ENCODE peak calls at places on chromosomes 6 and 20, in six cellular contexts. Y is H9, X is neuronal stem cell, I is mesenchymal stem cell, Z is mesendoderm, F is H1. B is an unnamed sample.
A peak's percentile ranks its signal among the peaks of the same experiment; 100 is the strongest.

GRCh38 chr6:150719099-150719767 is 119.5 kb downstream of the PLEKHG1 start:
- DNase-seq in Y (no peak), X (no peak), I (no peak), Z (no peak), F (no peak), B (peak; percentile 9)

GRCh38 chr20:33279261-33279910 is 3.6 kb upstream of the BPIFB1 start:
- DNase-seq in Y (no peak), X (no peak), I (no peak), Z (no peak), F (no peak), B (no peak)

GRCh38 chr6:113381957-113382356 is 475.2 kb upstream of the MARCKS start:
- DNase-seq in Y (no peak), X (no peak), I (peak; percentile 61), Z (no peak), F (no peak), B (peak; percentile 75)

GRCh38 chr20:36298795-36299339 is 7.3 kb upstream of the DLGAP4 start:
- DNase-seq in Y (no peak), X (no peak), I (no peak), Z (no peak), F (no peak), B (no peak)

GRCh38 chr6:21386744-21387143 is 206.8 kb upstream of the SOX4 start:
- DNase-seq in Y (no peak), X (no peak), I (no peak), Z (peak; percentile 97), F (no peak), B (no peak)

GRCh38 chr20:33796263-33796906 is 14.8 kb upstream of the CHMP4B start:
- DNase-seq in Y (no peak), X (no peak), I (no peak), Z (no peak), F (no peak), B (no peak)

GRCh38 chr6:14713008-14713452 is 532.8 kb upstream of the JARID2 start:
- DNase-seq in Y (no peak), X (no peak), I (peak; percentile 93), Z (no peak), F (no peak), B (peak; percentile 91)

GRCh38 chr20:3250091-3250504 is 11.1 kb upstream of the SLC4A11 start:
- DNase-seq in Y (peak; percentile 90), X (peak; percentile 21), I (peak; percentile 33), Z (peak; percentile 91), F (no peak), B (no peak)

GRCh38 chr6:131381052-131381451 is 192.0 kb upstream of the ARG1 start:
- DNase-seq in Y (no peak), X (no peak), I (no peak), Z (no peak), F (no peak), B (no peak)

GRCh38 chr6:39887692-39888450 is 46.4 kb downstream of the MOCS1 start:
- DNase-seq in Y (no peak), X (no peak), I (peak; percentile 96), Z (peak; percentile 92), F (peak; percentile 13), B (peak; percentile 95)

GRCh38 chr6:75272145-75272840 is 12.3 kb downstream of the TMEM30A start:
- DNase-seq in Y (no peak), X (no peak), I (peak; percentile 48), Z (no peak), F (no peak), B (peak; percentile 68)

GRCh38 chr20:1005452-1006027 is 3.4 kb upstream of the RSPO4 start:
- DNase-seq in Y (peak; percentile 85), X (peak; percentile 35), I (no peak), Z (peak; percentile 94), F (peak; percentile 34), B (peak; percentile 24)

GRCh38 chr20:39812116-39812515 is 850.0 kb downstream of the DHX35 start:
- DNase-seq in Y (no peak), X (no peak), I (no peak), Z (no peak), F (no peak), B (no peak)

GRCh38 chr20:39813190-39813829 is 851.2 kb downstream of the DHX35 start:
- DNase-seq in Y (no peak), X (no peak), I (no peak), Z (no peak), F (no peak), B (no peak)

DNA sequence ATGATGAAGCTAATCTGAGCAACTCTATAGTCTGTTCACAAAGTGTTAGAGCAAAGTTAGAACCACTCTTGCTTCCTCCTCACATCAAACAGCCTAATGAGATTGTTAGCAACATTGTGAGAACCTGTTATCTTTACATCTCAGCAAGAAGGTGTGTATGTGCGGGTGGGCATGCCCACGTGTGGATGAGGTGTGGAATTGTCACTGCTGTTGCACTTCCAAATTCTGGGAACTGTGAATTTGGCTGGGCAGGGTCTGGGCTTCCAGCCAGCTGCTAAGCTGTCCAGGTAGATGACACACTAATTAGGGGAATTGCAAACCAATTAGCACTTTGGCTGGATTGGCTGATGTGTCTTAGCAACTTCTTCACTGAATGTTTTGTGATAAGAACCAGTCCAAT is 848.1 kb downstream of the DHX35 start:
- DNase-seq in Y (no peak), X (no peak), I (no peak), Z (peak; percentile 53), F (no peak), B (no peak)
- H3K18ac ChIP-seq in Y (no peak overlapping the region), X (peak overlapping the region; percentile 20), I (no peak overlapping the region), Z (no peak overlapping the region), F (no peak overlapping the region), B (no peak overlapping the region)

GRCh38 chr6:143843689-143844405 is 709 bp downstream of the LTV1 start:
- DNase-seq in Y (no peak), X (no peak), I (peak; percentile 45), Z (peak; percentile 6), F (no peak), B (peak; percentile 11)

GRCh38 chr6:143840595-143840994 is 2.5 kb upstream of the LTV1 start:
- DNase-seq in Y (no peak), X (no peak), I (no peak), Z (no peak), F (no peak), B (no peak)

GRCh38 chr6:143845033-143845432 is 1.9 kb downstream of the LTV1 start:
- DNase-seq in Y (no peak), X (no peak), I (no peak), Z (no peak), F (no peak), B (no peak)

GRCh38 chr6:143842468-143842901 is 653 bp upstream of the LTV1 start:
- DNase-seq in Y (no peak), X (no peak), I (no peak), Z (no peak), F (no peak), B (peak; percentile 59)

GRCh38 chr6:143842902-143843688 is at the start of gene LTV1:
- DNase-seq in Y (peak; percentile 97), X (peak; percentile 94), I (peak; percentile 97), Z (peak; percentile 98), F (peak; percentile 88), B (peak; percentile 96)
- H3K18ac ChIP-seq in Y (peak within 1 kb of the TSS; percentile 94), X (peak within 1 kb of the TSS; percentile 99), I (peak within 1 kb of the TSS; percentile 95), Z (peak within 1 kb of the TSS; percentile 35), F (peak within 1 kb of the TSS; percentile 73), B (peak within 1 kb of the TSS; percentile 93)

GRCh38 chr20:45415822-45416637 is at the start of gene PIGT:
- DNase-seq in Y (peak; percentile 89), X (peak; percentile 63), I (peak; percentile 88), Z (peak; percentile 92), F (peak; percentile 54), B (peak; percentile 72)
- H3K18ac ChIP-seq in Y (peak within 1 kb of the TSS; percentile 37), X (peak within 1 kb of the TSS; percentile 44), I (peak within 1 kb of the TSS; percentile 81), Z (no peak within 1 kb of the TSS), F (peak within 1 kb of the TSS; percentile 62), B (peak within 1 kb of the TSS; percentile 52)

GRCh38 chr6:106973841-106974336 is 640 bp downstream of the CD24 start:
- DNase-seq in Y (no peak), X (peak; percentile 63), I (peak; percentile 22), Z (peak; percentile 67), F (no peak), B (no peak)
- H3K18ac ChIP-seq in Y (peak overlapping the region; percentile 83), X (peak overlapping the region; percentile 99), I (no peak overlapping the region), Z (peak overlapping the region; percentile 72), F (peak overlapping the region; percentile 99), B (no peak overlapping the region)

GRCh38 chr20:50790651-50791277 is 4.1 kb upstream of the BCAS4 start:
- DNase-seq in Y (peak; percentile 94), X (peak; percentile 76), I (peak; percentile 85), Z (peak; percentile 96), F (peak; percentile 78), B (peak; percentile 85)
- H3K18ac ChIP-seq in Y (peak overlapping the region; percentile 1), X (peak overlapping the region; percentile 88), I (peak overlapping the region; percentile 73), Z (peak overlapping the region; percentile 34), F (peak overlapping the region; percentile 24), B (peak overlapping the region; percentile 38)

DNA sequence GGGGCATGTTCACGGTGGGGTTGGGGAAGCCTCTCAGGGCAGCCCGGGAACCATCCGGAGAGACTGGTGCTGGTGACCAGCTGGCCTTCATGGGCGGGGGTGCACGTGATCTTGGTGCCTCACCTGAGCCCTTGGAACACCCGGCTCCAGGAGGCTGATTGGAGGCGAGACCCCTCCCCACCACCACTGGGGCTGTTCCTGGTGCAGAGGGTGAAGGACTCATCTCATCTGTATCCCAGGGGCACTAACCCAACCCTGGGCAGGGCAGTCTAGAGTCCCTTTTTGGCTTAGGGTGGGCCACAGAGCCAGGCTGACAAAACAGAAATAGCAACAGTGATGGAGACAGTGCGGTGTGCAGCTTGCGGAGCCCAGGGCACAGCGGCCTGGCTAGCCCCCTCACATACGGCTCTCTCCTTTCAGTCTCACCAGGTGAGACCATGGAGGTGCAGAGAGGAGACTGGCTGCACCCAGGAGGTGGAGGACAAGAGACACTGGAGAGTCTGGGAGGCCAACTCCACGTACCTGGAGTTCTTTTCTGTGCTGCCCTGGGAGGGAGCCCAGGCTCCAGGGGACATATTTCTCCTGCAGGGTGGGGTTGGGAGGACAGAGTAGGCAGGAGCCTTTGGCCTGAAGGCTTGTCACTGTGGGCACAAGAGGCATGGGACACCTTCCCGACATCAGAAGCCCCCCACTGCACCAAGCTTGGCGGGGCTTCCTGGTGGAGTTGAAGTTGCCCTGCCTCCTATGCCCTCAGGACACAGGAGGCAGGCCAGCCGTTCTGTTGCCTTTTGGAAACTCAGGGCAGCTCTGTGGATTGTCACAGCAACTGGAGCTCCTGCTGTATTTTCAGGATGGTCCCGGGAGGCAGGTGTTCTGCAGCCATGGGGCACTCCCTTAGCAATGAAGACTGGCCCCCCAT is 106.0 kb downstream of the SYCP2 start:
- DNase-seq in Y (peak; percentile 20), X (no peak), I (no peak), Z (no peak), F (no peak), B (no peak)
- H3K18ac ChIP-seq in Y (no peak overlapping the region), X (peak overlapping the region; percentile 5), I (no peak overlapping the region), Z (no peak overlapping the region), F (no peak overlapping the region), B (no peak overlapping the region)

DNA sequence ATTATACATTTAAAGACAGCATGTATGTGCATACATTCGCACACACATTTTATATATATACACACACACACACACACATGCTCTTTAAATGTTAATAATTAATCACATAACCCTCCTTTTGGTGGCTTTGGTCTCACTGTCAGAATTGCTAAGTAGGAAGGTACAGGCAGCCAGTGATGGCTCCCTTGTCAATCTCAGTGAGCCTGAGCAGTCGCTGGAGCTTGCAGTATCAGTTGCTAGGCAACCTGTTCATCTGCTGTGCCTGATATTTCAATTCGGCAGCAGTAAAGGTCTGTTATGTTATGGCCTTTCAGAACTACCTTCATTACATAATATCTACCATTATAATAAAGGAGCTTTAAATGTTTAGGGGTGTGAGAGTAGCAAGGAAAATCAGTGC is 374.3 kb downstream of the LMBRD1 start:
- DNase-seq in Y (no peak), X (no peak), I (no peak), Z (no peak), F (no peak), B (no peak)
- H3K18ac ChIP-seq in Y (no peak overlapping the region), X (no peak overlapping the region), I (no peak overlapping the region), Z (no peak overlapping the region), F (no peak overlapping the region), B (no peak overlapping the region)